ENCODE peak calls at places on chromosomes 7 and 10, in five cellular contexts. B is IMR-90, O is H9, F is neuronal stem cell, L is trophoblast cell. G is an unnamed sample.

GRCh38 chr7:128151646-128152045 is 89.4 kb upstream of the LEP start:
- DNase-seq in B (no peak), O (no peak), F (no peak), L (no peak), G (no peak)

GRCh38 chr10:124043310-124044142 is 49.9 kb downstream of the CHST15 start:
- DNase-seq in B (no peak), O (no peak), F (no peak), L (no peak), G (no peak)

GRCh38 chr7:11266101-11266500 is 292.4 kb downstream of the PHF14 start:
- DNase-seq in B (no peak), O (no peak), F (no peak), L (no peak), G (no peak)

GRCh38 chr7:28986723-28987122 is 28.6 kb upstream of the TRIL start:
- DNase-seq in B (peak; percentile 77), O (no peak), F (no peak), L (peak; percentile 32), G (peak; percentile 93)

GRCh38 chr10:85851300-85851699 is 515.3 kb downstream of the GRID1 start:
- DNase-seq in B (no peak), O (no peak), F (no peak), L (peak; percentile 10), G (peak; percentile 42)

GRCh38 chr7:16755397-16755796 is 1.8 kb downstream of the TSPAN13 start:
- DNase-seq in B (peak; percentile 36), O (no peak), F (no peak), L (peak; percentile 13), G (peak; percentile 11)

GRCh38 chr10:93921338-93921737 is 27.6 kb downstream of the SLC35G1 start:
- DNase-seq in B (no peak), O (peak; percentile 36), F (no peak), L (peak; percentile 9), G (no peak)

GRCh38 chr10:72694476-72695369 is 2.8 kb downstream of the MCU start:
- DNase-seq in B (peak; percentile 65), O (no peak), F (no peak), L (peak; percentile 39), G (peak; percentile 54)

GRCh38 chr10:119022846-119023552 is 6.5 kb upstream of the NANOS1 start:
- DNase-seq in B (peak; percentile 58), O (peak; percentile 77), F (no peak), L (peak; percentile 92), G (peak; percentile 80)

GRCh38 chr10:58220769-58221448 is 46.8 kb downstream of the IPMK start:
- DNase-seq in B (peak; percentile 70), O (no peak), F (no peak), L (no peak), G (peak; percentile 56)

GRCh38 chr7:1694981-1695511 is 25.0 kb downstream of the ELFN1 start:
- DNase-seq in B (no peak), O (peak; percentile 39), F (no peak), L (no peak), G (no peak)
- H2BK5ac ChIP-seq in B (no peak overlapping the region), O (no peak overlapping the region), F (no peak overlapping the region), L (no peak overlapping the region), G (no peak overlapping the region)

DNA sequence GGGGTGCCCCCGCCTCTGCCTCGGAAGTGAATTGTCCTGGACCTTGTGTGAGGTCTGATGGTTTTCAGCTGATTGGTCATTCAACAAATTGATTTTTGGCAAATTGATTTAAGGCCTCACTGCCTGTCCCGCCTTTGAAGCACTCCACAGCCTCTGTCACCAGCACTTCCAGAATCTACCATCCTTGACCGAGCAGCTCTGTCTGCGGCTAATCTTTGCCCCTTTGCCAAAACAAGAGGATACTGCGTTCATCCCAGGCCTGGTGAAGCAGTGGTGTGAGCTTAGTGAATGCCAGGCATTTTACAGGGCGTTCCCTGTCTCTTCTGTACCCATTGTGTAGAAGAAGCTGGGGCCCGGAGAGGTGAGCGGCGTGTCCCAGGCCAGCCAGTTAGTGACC is 61.2 kb downstream of the C10orf105 start:
- DNase-seq in B (no peak), O (no peak), F (no peak), L (no peak), G (no peak)
- H2BK5ac ChIP-seq in B (no peak overlapping the region), O (no peak overlapping the region), F (no peak overlapping the region), L (no peak overlapping the region), G (no peak overlapping the region)

GRCh38 chr7:114175140-114175539 is 239.5 kb upstream of the FOXP2 start:
- DNase-seq in B (peak; percentile 7), O (no peak), F (no peak), L (peak; percentile 22), G (no peak)
- H2BK5ac ChIP-seq in B (no peak overlapping the region), O (no peak overlapping the region), F (no peak overlapping the region), L (no peak overlapping the region), G (no peak overlapping the region)

GRCh38 chr10:78442836-78443550 is 409.3 kb downstream of the RPS24 start:
- DNase-seq in B (no peak), O (peak; percentile 15), F (no peak), L (no peak), G (no peak)
- H2BK5ac ChIP-seq in B (no peak overlapping the region), O (no peak overlapping the region), F (no peak overlapping the region), L (no peak overlapping the region), G (no peak overlapping the region)

DNA sequence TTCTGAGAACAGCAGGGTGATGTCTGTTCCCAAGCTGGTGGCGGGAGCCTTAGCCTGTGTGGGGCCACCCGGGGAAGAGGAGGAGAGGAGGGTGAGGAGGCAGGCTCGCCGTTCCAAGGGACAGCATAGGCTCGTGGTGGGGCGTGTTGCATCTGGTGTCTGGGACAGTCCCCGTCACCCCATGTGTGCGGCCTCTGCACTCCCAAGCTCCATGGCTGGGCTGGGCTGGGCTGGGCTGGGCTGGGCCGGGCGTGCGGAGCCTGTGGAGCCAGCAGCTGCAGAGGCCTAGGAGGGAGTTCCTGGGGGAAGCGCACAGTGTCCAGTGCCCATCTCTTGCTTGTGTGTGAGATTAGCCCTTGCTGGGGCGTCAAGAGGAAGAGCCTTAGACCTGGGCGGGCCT is 20.9 kb upstream of the TTYH3 start:
- DNase-seq in B (no peak), O (no peak), F (no peak), L (no peak), G (no peak)
- H2BK5ac ChIP-seq in B (no peak overlapping the region), O (no peak overlapping the region), F (peak overlapping the region; percentile 58), L (no peak overlapping the region), G (no peak overlapping the region)

G was measured in mesenchymal stem cell.